ENCODE peak calls at places on chromosomes 4 and X, in six cellular contexts. K, D, J, B, R and M are unnamed samples.
A peak's percentile ranks its signal among the peaks of the same experiment; 100 is the strongest.

GRCh38 chr4:7237863-7238262 is 45.5 kb downstream of the SORCS2 start:
- DNase-seq in B (no peak), D (no peak), J (no peak), R (no peak), K (no peak), M (no peak)

GRCh38 chr4:23614284-23614892 is 275.5 kb downstream of the PPARGC1A start:
- DNase-seq in R (no peak), B (peak; percentile 22), D (no peak), J (peak; percentile 29), K (no peak), M (no peak)

GRCh38 chrX:133053854-133054565 is 42.9 kb downstream of the USP26 start:
- DNase-seq in J (no peak), K (no peak), B (no peak), D (no peak), R (peak; percentile 5), M (no peak)

GRCh38 chr4:5979981-5980380 is 38.2 kb downstream of the C4orf50 start:
- DNase-seq in D (no peak), K (no peak), J (peak; percentile 18), B (peak; percentile 30), R (no peak), M (peak; percentile 60)

GRCh38 chr4:181685911-181686310 is 557.3 kb upstream of the TENM3 start:
- DNase-seq in D (no peak), B (no peak), R (no peak), K (no peak), J (peak; percentile 85), M (no peak)

GRCh38 chr4:104487105-104487504 is 7.6 kb downstream of the CXXC4 start:
- DNase-seq in R (no peak), D (no peak), J (no peak), K (no peak), B (peak; percentile 37), M (peak; percentile 39)

GRCh38 chr4:169492436-169493163 is 119.8 kb downstream of the NEK1 start:
- DNase-seq in K (peak; percentile 18), B (peak; percentile 32), D (peak; percentile 33), R (peak; percentile 50), J (peak; percentile 60), M (peak; percentile 20)

GRCh38 chr4:157978680-157979361 is 194.0 kb downstream of the GASK1B start:
- DNase-seq in K (peak; percentile 22), J (peak; percentile 78), B (peak; percentile 77), D (peak; percentile 27), R (peak; percentile 62), M (peak; percentile 66)

GRCh38 chr4:96874657-96875056 is 1034.8 kb downstream of the PDHA2 start:
- DNase-seq in R (no peak), B (no peak), K (no peak), J (no peak), D (no peak), M (no peak)

GRCh38 chr4:38923746-38924145 is 56.1 kb downstream of the FAM114A1 start:
- DNase-seq in K (no peak), J (no peak), R (no peak), D (no peak), B (no peak), M (no peak)

GRCh38 chrX:100731441-100732281 is at the start of gene SYTL4:
- DNase-seq in K (peak; percentile 58), B (peak; percentile 28), D (peak; percentile 59), J (peak; percentile 61), R (no peak), M (peak; percentile 49)

GRCh38 chr4:56531823-56532222 is 26.2 kb downstream of the ARL9 start:
- DNase-seq in J (no peak), R (no peak), K (no peak), D (no peak), B (no peak), M (no peak)

GRCh38 chr4:68074397-68074796 is 55.3 kb downstream of the TMPRSS11F start:
- DNase-seq in J (peak; percentile 28), K (no peak), D (no peak), B (no peak), R (no peak), M (no peak)

GRCh38 chr4:91758487-91758886 is 545.3 kb upstream of the GRID2 start:
- DNase-seq in K (no peak), D (no peak), R (peak; percentile 41), J (peak; percentile 3), B (no peak), M (no peak)

GRCh38 chr4:77074961-77075855 is 581 bp downstream of the CCNI start:
- DNase-seq in D (peak; percentile 75), J (peak; percentile 81), K (peak; percentile 76), B (peak; percentile 87), R (peak; percentile 46), M (peak; percentile 75)

GRCh38 chr4:15001248-15001824 is 945 bp upstream of the CPEB2 start:
- DNase-seq in K (peak; percentile 78), R (peak; percentile 78), B (peak; percentile 73), J (peak; percentile 83), D (peak; percentile 76), M (peak; percentile 46)

GRCh38 chr4:155796031-155796430 is 37.2 kb downstream of the GUCY1B1 start:
- DNase-seq in K (no peak), B (no peak), R (no peak), J (peak; percentile 53), D (no peak), M (no peak)